ENCODE peak calls at places on chromosomes 4 and X, in four cellular contexts. F, H, K and R are unnamed samples.

GRCh38 chr4:3291969-3292570 is 751 bp upstream of the RGS12 start:
- DNase-seq in F (no peak), H (no peak), K (no peak), R (no peak)

GRCh38 chrX:276588-277171 is 4.5 kb upstream of the PLCXD1 start:
- DNase-seq in F (no peak), H (no peak), K (no peak), R (no peak)

GRCh38 chrX:69551421-69552009 is 47.4 kb downstream of the NALF2 start:
- DNase-seq in F (no peak), H (no peak), K (no peak), R (no peak)

GRCh38 chr4:167274346-167274745 is 40.1 kb upstream of the SPOCK3 start:
- DNase-seq in F (no peak), H (no peak), K (no peak), R (no peak)

GRCh38 chr4:5391492-5391891 is 316.9 kb downstream of the EVC2 start:
- DNase-seq in F (no peak), H (no peak), K (no peak), R (no peak)

GRCh38 chrX:71632923-71633657 is 14.8 kb upstream of the CXCR3 start:
- DNase-seq in F (no peak), H (no peak), K (no peak), R (no peak)

GRCh38 chr4:21645776-21646175 is 302.8 kb downstream of the KCNIP4 start:
- DNase-seq in F (no peak), H (no peak), K (no peak), R (no peak)

GRCh38 chr4:4854649-4855292 is 4.7 kb upstream of the MSX1 start:
- DNase-seq in F (no peak), H (no peak), K (no peak), R (no peak)

GRCh38 chrX:33065415-33065814 is 145.9 kb downstream of the DMD start:
- DNase-seq in F (no peak), H (no peak), K (no peak), R (no peak)

GRCh38 chr4:57051100-57051499 is 59.1 kb downstream of the IGFBP7 start:
- DNase-seq in F (no peak), H (no peak), K (no peak), R (no peak)

GRCh38 chrX:3326721-3327120 is 19.7 kb downstream of the MXRA5 start:
- DNase-seq in F (no peak), H (no peak), K (no peak), R (no peak)

GRCh38 chr4:150224896-150225591 is 146.8 kb downstream of the DCLK2 start:
- DNase-seq in F (no peak), H (no peak), K (no peak), R (no peak)

GRCh38 chr4:23021040-23021439 is 328.3 kb downstream of the GBA3 start:
- DNase-seq in F (no peak), H (no peak), K (no peak), R (no peak)